ENCODE peak calls at places on chromosome 2, in five cellular contexts. N, S, H, Q and A are unnamed samples.
A peak's percentile ranks its signal among the peaks of the same experiment; 100 is the strongest.

GRCh38 chr2:101467306-101467705 is 7.6 kb downstream of the RFX8 start:
- DNase-seq in N (no peak), S (no peak), H (no peak), Q (no peak), A (no peak)

GRCh38 chr2:217946071-217946470 is 56.7 kb downstream of the TNS1 start:
- DNase-seq in N (no peak), S (peak; percentile 28), H (no peak), Q (no peak), A (no peak)

GRCh38 chr2:169351725-169352124 is 10.6 kb downstream of the LRP2 start:
- DNase-seq in N (no peak), S (no peak), H (no peak), Q (no peak), A (no peak)

GRCh38 chr2:2826621-2827020 is 495.5 kb upstream of the MYT1L start:
- DNase-seq in N (no peak), S (no peak), H (no peak), Q (no peak), A (no peak)

GRCh38 chr2:20585710-20586378 is 65.1 kb downstream of the HS1BP3 start:
- DNase-seq in N (no peak), S (peak; percentile 57), H (no peak), Q (no peak), A (no peak)

GRCh38 chr2:186544255-186544675 is 45.6 kb upstream of the ITGAV start:
- DNase-seq in N (no peak), S (no peak), H (no peak), Q (peak; percentile 41), A (peak; percentile 83)

GRCh38 chr2:145199052-145199451 is 679.1 kb upstream of the ZEB2 start:
- DNase-seq in N (no peak), S (no peak), H (no peak), Q (no peak), A (no peak)

GRCh38 chr2:3522851-3523481 is 3.6 kb upstream of the ADI1 start:
- DNase-seq in N (no peak), S (no peak), H (no peak), Q (no peak), A (no peak)

GRCh38 chr2:74514368-74515270 is at the start of gene TLX2:
- DNase-seq in N (no peak), S (no peak), H (no peak), Q (no peak), A (no peak)

GRCh38 chr2:63590621-63591408 is 2.1 kb downstream of the MDH1 start:
- DNase-seq in N (no peak), S (no peak), H (no peak), Q (no peak), A (no peak)

GRCh38 chr2:188607501-188607900 is 315.8 kb downstream of the GULP1 start:
- DNase-seq in N (peak; percentile 7), S (no peak), H (no peak), Q (no peak), A (no peak)

GRCh38 chr2:79373359-79374115 is 139.3 kb upstream of the CTNNA2 start:
- DNase-seq in N (no peak), S (no peak), H (no peak), Q (no peak), A (no peak)

GRCh38 chr2:15591373-15591691 is 336 bp upstream of the DDX1 start:
- DNase-seq in N (no peak), S (no peak), H (no peak), Q (no peak), A (no peak)

GRCh38 chr2:20242727-20243377 is 17.9 kb upstream of the SDC1 start:
- DNase-seq in N (no peak), S (no peak), H (no peak), Q (no peak), A (no peak)

DNA sequence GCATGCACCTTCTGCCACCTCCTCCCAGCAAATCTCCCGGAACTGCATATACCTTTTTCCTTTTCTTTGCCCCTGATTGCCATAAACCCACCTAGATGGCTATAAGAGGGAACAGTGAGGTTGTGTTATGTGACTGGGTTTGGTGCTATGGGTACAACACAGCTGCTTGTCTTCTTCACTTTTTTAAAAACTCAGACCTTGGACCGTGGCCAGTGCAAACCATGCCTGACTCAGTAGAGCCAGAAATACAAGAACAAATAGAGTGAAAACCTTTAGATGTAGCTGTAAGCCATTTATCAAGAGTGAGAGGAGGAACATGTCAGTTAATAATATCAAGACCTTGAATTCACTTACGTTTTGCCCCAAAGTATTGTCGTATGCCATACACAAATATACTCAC is 267.4 kb upstream of the CHAC2 start:
- DNase-seq in N (no peak), S (no peak), H (no peak), Q (no peak), A (no peak)
- H3K27ac ChIP-seq in N (no peak overlapping the region), S (no peak overlapping the region), H (no peak overlapping the region), Q (no peak overlapping the region), A (no peak overlapping the region)

GRCh38 chr2:53829252-53829651 is 30.5 kb downstream of the GPR75 start:
- DNase-seq in N (no peak), S (no peak), H (no peak), Q (no peak), A (no peak)
- H3K27ac ChIP-seq in N (no peak overlapping the region), S (no peak overlapping the region), H (no peak overlapping the region), Q (no peak overlapping the region), A (no peak overlapping the region)

DNA sequence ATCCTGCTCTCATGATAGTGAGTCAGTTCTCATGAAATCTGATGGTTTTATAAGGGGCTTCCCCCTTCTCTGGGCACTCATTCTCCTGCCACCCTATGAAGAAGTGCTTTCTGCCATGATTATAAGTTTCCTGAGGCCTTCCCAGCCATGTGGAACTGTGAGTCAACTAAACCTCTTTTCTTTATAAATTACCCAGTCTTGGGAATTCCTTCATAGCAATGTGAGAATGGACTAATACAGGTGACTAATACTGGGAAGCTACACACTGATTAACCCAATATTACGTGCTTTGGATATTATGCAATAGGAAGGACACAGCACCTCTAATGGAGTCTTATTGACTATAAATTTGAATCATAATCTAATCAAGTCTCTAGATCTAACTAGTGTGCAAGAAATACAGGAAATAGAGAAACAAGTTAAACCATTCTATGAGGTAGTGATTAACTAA is 107.2 kb upstream of the ETAA1 start:
- DNase-seq in N (no peak), S (no peak), H (no peak), Q (peak; percentile 87), A (peak; percentile 97)
- H3K27ac ChIP-seq in N (no peak overlapping the region), S (no peak overlapping the region), H (no peak overlapping the region), Q (peak overlapping the region; percentile 98), A (peak overlapping the region; percentile 98)

DNA sequence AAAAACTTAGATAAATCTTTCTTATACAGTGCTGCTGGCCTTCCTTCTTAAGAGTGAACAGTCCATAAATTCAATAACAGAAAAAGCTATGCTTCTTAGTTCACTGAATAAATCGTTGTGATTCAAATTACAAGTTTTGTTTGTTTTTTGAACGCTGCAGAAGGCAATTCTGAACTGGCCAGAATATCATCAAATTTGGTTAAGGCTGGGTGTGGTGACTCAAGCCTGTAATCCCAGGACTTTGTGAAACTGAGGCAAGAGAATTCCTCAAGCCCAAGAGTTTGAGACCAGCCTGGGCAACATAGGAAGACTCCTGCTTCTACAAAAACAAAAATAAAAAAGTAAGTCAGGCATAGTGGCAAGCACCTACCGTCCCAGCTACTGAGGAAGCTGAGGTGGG is 111.2 kb upstream of the SLC39A10 start:
- DNase-seq in N (peak; percentile 38), S (no peak), H (no peak), Q (no peak), A (no peak)
- H3K27ac ChIP-seq in N (peak overlapping the region; percentile 77), S (no peak overlapping the region), H (no peak overlapping the region), Q (no peak overlapping the region), A (no peak overlapping the region)